ENCODE peak calls at places on chromosomes 16 and 17, in four cellular contexts. D is PC-3, I is fibroblast of lung, Y is neural progenitor cell. O is an unnamed sample.
A peak's percentile ranks its signal among the peaks of the same experiment; 100 is the strongest.

GRCh38 chr16:66988197-66988788 is at the start of gene CES4A:
- DNase-seq in I (peak; percentile 66), D (peak; percentile 39), Y (no peak), O (peak; percentile 53)

GRCh38 chr17:62663304-62663703 is 35.8 kb downstream of the MRC2 start:
- DNase-seq in Y (no peak), D (no peak), I (peak; percentile 45), O (no peak)

GRCh38 chr16:70734522-70734921 is 48.7 kb upstream of the MTSS2 start:
- DNase-seq in I (no peak), D (no peak), Y (no peak), O (no peak)

GRCh38 chr16:26717826-26718225 is 348.9 kb upstream of the C16orf82 start:
- DNase-seq in D (no peak), Y (no peak), I (no peak), O (no peak)

GRCh38 chr16:17404903-17405691 is 65.7 kb downstream of the XYLT1 start:
- DNase-seq in Y (no peak), I (peak; percentile 87), D (no peak), O (no peak)

GRCh38 chr16:67198238-67198734 is 645 bp upstream of the ELMO3 start:
- DNase-seq in D (peak; percentile 30), Y (peak; percentile 53), I (peak; percentile 54), O (no peak)

GRCh38 chr16:77383606-77384187 is 51.1 kb downstream of the ADAMTS18 start:
- DNase-seq in Y (no peak), I (no peak), D (no peak), O (no peak)

GRCh38 chr17:50397919-50398285 is 579 bp upstream of the LRRC59 start:
- DNase-seq in Y (no peak), D (no peak), I (no peak), O (no peak)

GRCh38 chr17:50687200-50688066 is 20.3 kb downstream of the ANKRD40 start:
- DNase-seq in Y (peak; percentile 69), D (no peak), I (peak; percentile 51), O (peak; percentile 54)

GRCh38 chr16:66605177-66605999 is 884 bp downstream of the CMTM3 start:
- DNase-seq in I (peak; percentile 18), Y (peak; percentile 82), D (peak; percentile 27), O (peak; percentile 77)

GRCh38 chr17:17757391-17757791 is 76.1 kb downstream of the RAI1 start:
- DNase-seq in I (no peak), D (no peak), Y (no peak), O (no peak)

GRCh38 chr17:62778990-62779681 is 29.0 kb downstream of the MARCHF10 start:
- DNase-seq in Y (no peak), D (peak; percentile 98), I (peak; percentile 93), O (peak; percentile 88)

GRCh38 chr16:8863594-8864424 is 5.0 kb downstream of the CARHSP1 start:
- DNase-seq in I (no peak), Y (peak; percentile 23), D (no peak), O (peak; percentile 90)

GRCh38 chr17:61387511-61388305 is 11.9 kb upstream of the TBX2 start:
- DNase-seq in I (no peak), Y (no peak), D (no peak), O (no peak)

GRCh38 chr16:50696575-50697420 is 3.4 kb downstream of the NOD2 start:
- DNase-seq in Y (no peak), D (peak; percentile 42), I (peak; percentile 31), O (peak; percentile 67)

GRCh38 chr16:569445-570254 is at the start of gene PIGQ:
- DNase-seq in I (peak; percentile 47), D (peak; percentile 48), Y (peak; percentile 90), O (peak; percentile 83)

GRCh38 chr17:59108400-59109102 is 1.9 kb upstream of the TRIM37 start:
- DNase-seq in I (no peak), D (no peak), Y (peak; percentile 2), O (no peak)

GRCh38 chr17:45127583-45128300 is 4.6 kb downstream of the PLCD3 start:
- DNase-seq in Y (peak; percentile 51), D (peak; percentile 78), I (no peak), O (peak; percentile 83)

GRCh38 chr16:27402964-27403600 is 1.1 kb downstream of the IL21R start:
- DNase-seq in D (no peak), Y (no peak), I (no peak), O (no peak)

GRCh38 chr16:64964126-64964540 is 157.7 kb downstream of the CDH11 start:
- DNase-seq in Y (no peak), I (peak; percentile 41), D (peak; percentile 48), O (no peak)

GRCh38 chr17:49836111-49837030 is 11.5 kb downstream of the TAC4 start:
- DNase-seq in Y (no peak), D (no peak), I (peak; percentile 14), O (no peak)

GRCh38 chr17:55710410-55710809 is 12.3 kb downstream of the TMEM100 start:
- DNase-seq in I (peak; percentile 43), Y (no peak), D (no peak), O (no peak)

GRCh38 chr16:55657616-55658015 is 1.8 kb downstream of the SLC6A2 start:
- DNase-seq in I (no peak), D (no peak), Y (no peak), O (no peak)

GRCh38 chr16:56631197-56631596 is 1.3 kb upstream of the MT1M start:
- DNase-seq in D (no peak), I (no peak), Y (no peak), O (no peak)

GRCh38 chr17:15926039-15926740 is 18.7 kb upstream of the ADORA2B start:
- DNase-seq in I (no peak), D (no peak), Y (no peak), O (no peak)

GRCh38 chr16:2717360-2718263 is 2.4 kb downstream of the PRSS27 start:
- DNase-seq in Y (no peak), I (no peak), D (no peak), O (no peak)

GRCh38 chr16:13298676-13299075 is 397.3 kb downstream of the SHISA9 start:
- DNase-seq in I (no peak), Y (no peak), D (no peak), O (no peak)

GRCh38 chr17:29874931-29875596 is 55.0 kb downstream of the SSH2 start:
- DNase-seq in Y (no peak), D (no peak), I (no peak), O (no peak)

GRCh38 chr16:88754912-88755744 is 29.9 kb downstream of the PIEZO1 start:
- DNase-seq in D (peak; percentile 73), Y (peak; percentile 80), I (peak; percentile 42), O (peak; percentile 68)

GRCh38 chr17:72305964-72306551 is 185.2 kb downstream of the SOX9 start:
- DNase-seq in Y (no peak), D (no peak), I (peak; percentile 51), O (peak; percentile 14)

GRCh38 chr17:38353084-38353604 is 1.5 kb downstream of the SOCS7 start:
- DNase-seq in Y (no peak), D (no peak), I (peak; percentile 12), O (no peak)

GRCh38 chr17:38355256-38355655 is 3.6 kb downstream of the SOCS7 start:
- DNase-seq in Y (no peak), I (no peak), D (no peak), O (no peak)

GRCh38 chr17:38353668-38354067 is 2.0 kb downstream of the SOCS7 start:
- DNase-seq in I (no peak), D (no peak), Y (no peak), O (no peak)

GRCh38 chr17:38352245-38353083 is 820 bp downstream of the SOCS7 start:
- DNase-seq in I (peak; percentile 12), Y (peak; percentile 58), D (peak; percentile 6), O (peak; percentile 34)

DNA sequence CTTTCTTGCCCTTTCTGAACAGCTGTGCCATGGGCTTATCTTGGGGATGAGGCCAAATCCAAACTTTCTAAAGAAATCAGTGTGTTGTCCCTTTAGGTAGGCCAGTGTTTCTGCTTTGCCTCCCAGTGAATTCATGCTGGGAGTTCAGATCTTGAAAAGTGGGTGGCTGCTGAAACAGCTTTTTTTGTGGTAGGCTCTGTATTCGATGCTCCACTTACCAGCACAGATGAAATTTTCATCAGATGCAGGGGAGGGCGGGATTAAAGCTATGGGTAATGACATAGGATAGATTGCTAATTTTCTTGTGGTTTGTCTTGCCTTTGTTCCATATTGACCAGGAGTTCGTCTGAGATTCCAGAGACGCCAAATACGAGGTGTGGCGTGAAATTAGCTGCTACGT is 2.8 kb downstream of the SOCS7 start:
- DNase-seq in D (no peak), Y (no peak), I (no peak), O (no peak)
- H3K4me2 ChIP-seq in D (peak overlapping the region; percentile 91), Y (peak overlapping the region; percentile 95), I (peak overlapping the region; percentile 79), O (peak overlapping the region; percentile 98)

GRCh38 chr17:73647331-73647730 is 3.1 kb upstream of the SDK2 start:
- DNase-seq in I (no peak), D (no peak), Y (no peak), O (no peak)

GRCh38 chr17:73645050-73645871 is 1.0 kb upstream of the SDK2 start:
- DNase-seq in Y (peak; percentile 94), D (no peak), I (peak; percentile 26), O (peak; percentile 79)

GRCh38 chr17:73648543-73648820 is 4.2 kb upstream of the SDK2 start:
- DNase-seq in Y (no peak), I (no peak), D (no peak), O (no peak)

GRCh38 chr17:73647767-73648542 is 3.7 kb upstream of the SDK2 start:
- DNase-seq in I (no peak), Y (no peak), D (no peak), O (no peak)

DNA sequence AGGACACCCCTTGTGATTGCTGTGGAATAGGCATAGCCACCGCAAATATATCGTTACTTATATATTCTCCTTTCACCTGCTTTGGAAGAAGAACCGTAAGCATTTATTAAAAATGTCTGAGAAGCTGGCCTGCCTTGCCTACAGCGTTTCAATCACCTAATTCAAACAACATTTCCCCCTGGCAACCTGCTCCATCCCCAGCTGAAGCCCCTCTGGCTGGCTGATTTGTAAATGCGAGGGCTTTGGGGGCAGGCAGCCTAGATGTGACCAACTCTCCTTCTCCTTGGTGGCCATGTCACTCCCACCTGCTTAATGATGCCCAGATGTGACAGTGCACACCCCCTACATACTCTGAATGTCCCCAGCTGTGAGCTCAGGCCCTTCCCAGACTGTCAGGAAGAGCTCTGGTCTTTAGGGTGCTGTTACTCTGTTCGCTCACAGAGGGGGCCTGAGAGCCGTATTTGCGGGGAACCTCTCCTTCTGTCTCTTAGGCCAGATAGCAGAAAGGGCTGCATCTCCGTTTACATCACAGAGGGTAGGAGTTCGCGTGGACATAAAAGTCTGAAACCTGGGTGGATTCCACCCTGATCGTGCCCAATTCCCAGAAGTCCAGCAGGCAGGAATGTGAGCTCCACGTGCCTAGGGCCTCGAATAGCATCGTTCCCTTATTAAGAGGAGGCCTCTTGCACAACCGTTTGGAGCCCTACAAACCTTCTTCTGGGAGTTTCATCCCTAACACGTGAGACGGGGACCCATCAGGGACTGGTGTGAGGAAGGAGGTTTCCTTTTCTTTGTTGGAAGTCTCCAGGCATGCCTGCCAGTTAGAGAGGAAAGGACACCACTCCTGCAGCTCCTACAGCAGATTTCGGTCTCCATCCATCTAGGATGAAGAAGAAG is 2.4 kb upstream of the SDK2 start:
- DNase-seq in Y (peak; percentile 79), D (no peak), I (peak; percentile 18), O (peak; percentile 41)
- TF ChIP-seq EZH2 in Y (no peak), D (no peak), I (peak; percentile 29), O (no peak)

GRCh38 chr17:77371117-77371887 is 230.5 kb downstream of the SEC14L1 start:
- DNase-seq in Y (no peak), D (no peak), I (no peak), O (no peak)
- H3K27ac ChIP-seq in Y (no peak overlapping the region), D (no peak overlapping the region), I (peak overlapping the region; percentile 85), O (peak overlapping the region; percentile 96)

GRCh38 chr16:11211977-11212818 is 43.8 kb downstream of the SOCS1 start:
- DNase-seq in D (no peak), I (no peak), Y (no peak), O (no peak)
- H3K4me2 ChIP-seq in D (no peak overlapping the region), I (no peak overlapping the region), Y (no peak overlapping the region), O (no peak overlapping the region)

O was measured in hepatocyte.